ENCODE peak calls at places on chromosomes 6 and 20, in eight cellular contexts. One of them, this sample, is unnamed.

GRCh38 chr6:46419576-46420002 is 71.7 kb downstream of the RCAN2 start:
- DNase-seq in esophagus muscularis mucosa: no peak
- DNase-seq in heart left ventricle: peak; percentile 49
- DNase-seq in H9: peak; percentile 31
- DNase-seq in testis: peak; percentile 81
- DNase-seq in sigmoid colon: peak; percentile 66
- DNase-seq in effector memory CD4-positive, alpha-beta T cell: no peak
- DNase-seq in ovary: peak; percentile 50
- DNase-seq in this sample: peak; percentile 40

GRCh38 chr6:38599966-38600550 is 39.7 kb downstream of the BTBD9 start:
- DNase-seq in esophagus muscularis mucosa: no peak
- DNase-seq in heart left ventricle: peak; percentile 48
- DNase-seq in H9: no peak
- DNase-seq in testis: no peak
- DNase-seq in sigmoid colon: no peak
- DNase-seq in effector memory CD4-positive, alpha-beta T cell: no peak
- DNase-seq in ovary: no peak
- DNase-seq in this sample: no peak

GRCh38 chr6:76351275-76351674 is 278.8 kb upstream of the IMPG1 start:
- DNase-seq in esophagus muscularis mucosa: no peak
- DNase-seq in heart left ventricle: no peak
- DNase-seq in H9: no peak
- DNase-seq in testis: no peak
- DNase-seq in sigmoid colon: no peak
- DNase-seq in effector memory CD4-positive, alpha-beta T cell: no peak
- DNase-seq in ovary: no peak
- DNase-seq in this sample: peak; percentile 50

GRCh38 chr6:5003604-5004372 is at the start of gene RPP40:
- DNase-seq in esophagus muscularis mucosa: peak; percentile 99
- DNase-seq in heart left ventricle: peak; percentile 98
- DNase-seq in H9: peak; percentile 98
- DNase-seq in testis: peak; percentile 98
- DNase-seq in sigmoid colon: peak; percentile 98
- DNase-seq in effector memory CD4-positive, alpha-beta T cell: peak; percentile 92
- DNase-seq in ovary: peak; percentile 97
- DNase-seq in this sample: peak; percentile 96

GRCh38 chr6:91141352-91141751 is 554.5 kb upstream of the MAP3K7 start:
- DNase-seq in esophagus muscularis mucosa: no peak
- DNase-seq in heart left ventricle: no peak
- DNase-seq in H9: no peak
- DNase-seq in testis: no peak
- DNase-seq in sigmoid colon: no peak
- DNase-seq in effector memory CD4-positive, alpha-beta T cell: no peak
- DNase-seq in ovary: no peak
- DNase-seq in this sample: no peak

GRCh38 chr6:46035242-46035641 is 19.6 kb upstream of the CLIC5 start:
- DNase-seq in esophagus muscularis mucosa: peak; percentile 34
- DNase-seq in heart left ventricle: no peak
- DNase-seq in H9: no peak
- DNase-seq in testis: no peak
- DNase-seq in sigmoid colon: no peak
- DNase-seq in effector memory CD4-positive, alpha-beta T cell: no peak
- DNase-seq in ovary: no peak
- DNase-seq in this sample: no peak

GRCh38 chr6:106890447-106890846 is 84.1 kb downstream of the CD24 start:
- DNase-seq in esophagus muscularis mucosa: no peak
- DNase-seq in heart left ventricle: no peak
- DNase-seq in H9: no peak
- DNase-seq in testis: no peak
- DNase-seq in sigmoid colon: no peak
- DNase-seq in effector memory CD4-positive, alpha-beta T cell: no peak
- DNase-seq in ovary: no peak
- DNase-seq in this sample: no peak

GRCh38 chr6:80622641-80623040 is 516.2 kb downstream of the BCKDHB start:
- DNase-seq in esophagus muscularis mucosa: no peak
- DNase-seq in heart left ventricle: peak; percentile 68
- DNase-seq in H9: no peak
- DNase-seq in testis: peak; percentile 67
- DNase-seq in sigmoid colon: no peak
- DNase-seq in effector memory CD4-positive, alpha-beta T cell: no peak
- DNase-seq in ovary: no peak
- DNase-seq in this sample: no peak

GRCh38 chr20:18749528-18749927 is 64.1 kb upstream of the SCP2D1 start:
- DNase-seq in esophagus muscularis mucosa: peak; percentile 78
- DNase-seq in heart left ventricle: no peak
- DNase-seq in H9: no peak
- DNase-seq in testis: no peak
- DNase-seq in sigmoid colon: no peak
- DNase-seq in effector memory CD4-positive, alpha-beta T cell: no peak
- DNase-seq in ovary: no peak
- DNase-seq in this sample: no peak

GRCh38 chr6:106981901-106982300 is 7.4 kb upstream of the CD24 start:
- DNase-seq in esophagus muscularis mucosa: no peak
- DNase-seq in heart left ventricle: no peak
- DNase-seq in H9: no peak
- DNase-seq in testis: no peak
- DNase-seq in sigmoid colon: no peak
- DNase-seq in effector memory CD4-positive, alpha-beta T cell: no peak
- DNase-seq in ovary: no peak
- DNase-seq in this sample: no peak

GRCh38 chr20:2254333-2254732 is 41.5 kb upstream of the TGM3 start:
- DNase-seq in esophagus muscularis mucosa: no peak
- DNase-seq in heart left ventricle: no peak
- DNase-seq in H9: no peak
- DNase-seq in testis: no peak
- DNase-seq in sigmoid colon: no peak
- DNase-seq in effector memory CD4-positive, alpha-beta T cell: no peak
- DNase-seq in ovary: no peak
- DNase-seq in this sample: no peak

GRCh38 chr20:59222239-59222981 is 58.8 kb downstream of the ZNF831 start:
- DNase-seq in esophagus muscularis mucosa: peak; percentile 92
- DNase-seq in heart left ventricle: peak; percentile 72
- DNase-seq in H9: peak; percentile 84
- DNase-seq in testis: peak; percentile 84
- DNase-seq in sigmoid colon: peak; percentile 86
- DNase-seq in effector memory CD4-positive, alpha-beta T cell: peak; percentile 49
- DNase-seq in ovary: peak; percentile 53
- DNase-seq in this sample: peak; percentile 94

GRCh38 chr20:39880890-39881289 is 808.1 kb downstream of the MAFB start:
- DNase-seq in esophagus muscularis mucosa: no peak
- DNase-seq in heart left ventricle: no peak
- DNase-seq in H9: peak; percentile 36
- DNase-seq in testis: no peak
- DNase-seq in sigmoid colon: no peak
- DNase-seq in effector memory CD4-positive, alpha-beta T cell: no peak
- DNase-seq in ovary: no peak
- DNase-seq in this sample: no peak

GRCh38 chr6:106257195-106257594 is 68.4 kb downstream of the ATG5 start:
- DNase-seq in esophagus muscularis mucosa: no peak
- DNase-seq in heart left ventricle: no peak
- DNase-seq in H9: no peak
- DNase-seq in testis: no peak
- DNase-seq in sigmoid colon: no peak
- DNase-seq in effector memory CD4-positive, alpha-beta T cell: no peak
- DNase-seq in ovary: no peak
- DNase-seq in this sample: peak; percentile 32

GRCh38 chr6:3616565-3617176 is 134.8 kb downstream of the PXDC1 start:
- DNase-seq in esophagus muscularis mucosa: peak; percentile 53
- DNase-seq in heart left ventricle: no peak
- DNase-seq in H9: no peak
- DNase-seq in testis: no peak
- DNase-seq in sigmoid colon: no peak
- DNase-seq in effector memory CD4-positive, alpha-beta T cell: no peak
- DNase-seq in ovary: no peak
- DNase-seq in this sample: no peak

GRCh38 chr6:28458577-28458976 is 15.3 kb upstream of the ZSCAN23 start:
- DNase-seq in esophagus muscularis mucosa: no peak
- DNase-seq in heart left ventricle: no peak
- DNase-seq in H9: no peak
- DNase-seq in testis: no peak
- DNase-seq in sigmoid colon: no peak
- DNase-seq in effector memory CD4-positive, alpha-beta T cell: no peak
- DNase-seq in ovary: no peak
- DNase-seq in this sample: no peak

GRCh38 chr6:170081556-170081955 is 209.3 kb downstream of the DLL1 start:
- DNase-seq in esophagus muscularis mucosa: no peak
- DNase-seq in heart left ventricle: no peak
- DNase-seq in H9: no peak
- DNase-seq in testis: peak; percentile 4
- DNase-seq in sigmoid colon: no peak
- DNase-seq in effector memory CD4-positive, alpha-beta T cell: no peak
- DNase-seq in ovary: no peak
- DNase-seq in this sample: no peak

GRCh38 chr20:53069121-53069520 is 97.0 kb downstream of the TSHZ2 start:
- DNase-seq in esophagus muscularis mucosa: no peak
- DNase-seq in heart left ventricle: no peak
- DNase-seq in H9: no peak
- DNase-seq in testis: no peak
- DNase-seq in sigmoid colon: no peak
- DNase-seq in effector memory CD4-positive, alpha-beta T cell: no peak
- DNase-seq in ovary: no peak
- DNase-seq in this sample: no peak

DNA sequence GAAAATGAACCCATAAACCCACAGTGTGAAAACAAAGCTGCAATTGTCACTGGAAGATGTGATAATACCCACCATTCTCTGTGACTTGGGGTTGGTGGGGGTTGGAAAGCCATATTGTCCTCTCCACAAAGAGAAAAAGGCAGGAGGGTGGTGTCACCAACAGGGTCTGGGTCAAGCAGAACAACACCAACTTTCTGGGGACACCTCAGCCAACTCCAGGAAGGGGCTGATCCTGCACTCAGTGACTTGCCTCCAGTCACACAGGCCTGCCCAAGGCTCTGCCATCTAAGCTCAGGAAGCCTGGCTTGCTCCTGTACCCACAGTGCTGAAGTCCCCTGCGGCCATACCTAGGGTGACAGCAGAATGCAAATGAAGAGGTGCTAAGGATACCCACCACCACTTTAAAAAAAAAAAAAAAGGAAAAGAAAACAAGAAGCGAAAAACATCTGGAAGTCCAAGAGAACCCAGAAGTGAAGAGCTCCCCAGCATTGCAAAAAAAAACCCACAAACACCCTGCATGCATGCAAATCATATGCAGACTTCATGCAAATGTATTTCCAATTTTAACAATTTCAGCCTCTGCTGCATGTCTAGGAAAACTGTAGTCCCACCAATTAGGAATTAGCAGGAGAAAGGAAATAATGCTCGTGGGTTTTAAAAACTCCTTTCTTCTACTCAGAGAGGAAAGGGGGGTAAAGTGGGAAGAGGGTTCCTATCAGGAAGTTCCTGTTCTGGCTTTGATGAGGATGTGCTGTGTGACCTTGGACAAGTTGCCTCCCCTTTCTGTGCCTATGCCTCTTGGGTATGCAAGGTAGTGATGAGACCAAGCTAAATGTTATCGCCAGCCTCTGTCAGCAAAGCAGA is 110.5 kb downstream of the PREX1 start:
- DNase-seq in esophagus muscularis mucosa: no peak
- DNase-seq in heart left ventricle: no peak
- DNase-seq in H9: no peak
- DNase-seq in testis: no peak
- DNase-seq in sigmoid colon: no peak
- DNase-seq in effector memory CD4-positive, alpha-beta T cell: no peak
- DNase-seq in ovary: no peak
- DNase-seq in this sample: no peak
- H3K4me1 ChIP-seq in esophagus muscularis mucosa: peaks cover 30% of the 10 kb centered on the region
- H3K4me1 ChIP-seq in heart left ventricle: peaks cover 98% of the 10 kb centered on the region
- H3K4me1 ChIP-seq in H9: no peaks in the 10 kb centered on the region
- H3K4me1 ChIP-seq in testis: no peaks in the 10 kb centered on the region
- H3K4me1 ChIP-seq in sigmoid colon: peaks cover 7% of the 10 kb centered on the region
- H3K4me1 ChIP-seq in effector memory CD4-positive, alpha-beta T cell: peaks cover 49% of the 10 kb centered on the region
- H3K4me1 ChIP-seq in ovary: peaks cover 2% of the 10 kb centered on the region
- H3K4me1 ChIP-seq in this sample: peaks cover 30% of the 10 kb centered on the region

GRCh38 chr6:120966321-120966720 is 368.0 kb downstream of the TBC1D32 start:
- DNase-seq in esophagus muscularis mucosa: no peak
- DNase-seq in heart left ventricle: no peak
- DNase-seq in H9: no peak
- DNase-seq in testis: no peak
- DNase-seq in sigmoid colon: no peak
- DNase-seq in effector memory CD4-positive, alpha-beta T cell: no peak
- DNase-seq in ovary: no peak
- DNase-seq in this sample: no peak

GRCh38 chr6:120965814-120966213 is 368.5 kb downstream of the TBC1D32 start:
- DNase-seq in esophagus muscularis mucosa: no peak
- DNase-seq in heart left ventricle: no peak
- DNase-seq in H9: no peak
- DNase-seq in testis: no peak
- DNase-seq in sigmoid colon: no peak
- DNase-seq in effector memory CD4-positive, alpha-beta T cell: no peak
- DNase-seq in ovary: no peak
- DNase-seq in this sample: no peak

GRCh38 chr6:120960761-120961160 is 373.5 kb downstream of the TBC1D32 start:
- DNase-seq in esophagus muscularis mucosa: no peak
- DNase-seq in heart left ventricle: no peak
- DNase-seq in H9: no peak
- DNase-seq in testis: no peak
- DNase-seq in sigmoid colon: no peak
- DNase-seq in effector memory CD4-positive, alpha-beta T cell: no peak
- DNase-seq in ovary: no peak
- DNase-seq in this sample: no peak
- H3K4me1 ChIP-seq in esophagus muscularis mucosa: peaks cover 14% of the 10 kb centered on the region
- H3K4me1 ChIP-seq in heart left ventricle: no peaks in the 10 kb centered on the region
- H3K4me1 ChIP-seq in H9: no peaks in the 10 kb centered on the region
- H3K4me1 ChIP-seq in testis: no peaks in the 10 kb centered on the region
- H3K4me1 ChIP-seq in sigmoid colon: no peaks in the 10 kb centered on the region
- H3K4me1 ChIP-seq in effector memory CD4-positive, alpha-beta T cell: no peaks in the 10 kb centered on the region
- H3K4me1 ChIP-seq in ovary: no peaks in the 10 kb centered on the region
- H3K4me1 ChIP-seq in this sample: no peaks in the 10 kb centered on the region

GRCh38 chr6:157642736-157643135 is 180.3 kb upstream of the SNX9 start:
- DNase-seq in esophagus muscularis mucosa: no peak
- DNase-seq in heart left ventricle: no peak
- DNase-seq in H9: no peak
- DNase-seq in testis: no peak
- DNase-seq in sigmoid colon: no peak
- DNase-seq in effector memory CD4-positive, alpha-beta T cell: no peak
- DNase-seq in ovary: no peak
- DNase-seq in this sample: no peak
- H3K4me1 ChIP-seq in esophagus muscularis mucosa: no peaks in the 10 kb centered on the region
- H3K4me1 ChIP-seq in heart left ventricle: no peaks in the 10 kb centered on the region
- H3K4me1 ChIP-seq in H9: no peaks in the 10 kb centered on the region
- H3K4me1 ChIP-seq in testis: no peaks in the 10 kb centered on the region
- H3K4me1 ChIP-seq in sigmoid colon: no peaks in the 10 kb centered on the region
- H3K4me1 ChIP-seq in effector memory CD4-positive, alpha-beta T cell: no peaks in the 10 kb centered on the region
- H3K4me1 ChIP-seq in ovary: no peaks in the 10 kb centered on the region
- H3K4me1 ChIP-seq in this sample: no peaks in the 10 kb centered on the region

DNA sequence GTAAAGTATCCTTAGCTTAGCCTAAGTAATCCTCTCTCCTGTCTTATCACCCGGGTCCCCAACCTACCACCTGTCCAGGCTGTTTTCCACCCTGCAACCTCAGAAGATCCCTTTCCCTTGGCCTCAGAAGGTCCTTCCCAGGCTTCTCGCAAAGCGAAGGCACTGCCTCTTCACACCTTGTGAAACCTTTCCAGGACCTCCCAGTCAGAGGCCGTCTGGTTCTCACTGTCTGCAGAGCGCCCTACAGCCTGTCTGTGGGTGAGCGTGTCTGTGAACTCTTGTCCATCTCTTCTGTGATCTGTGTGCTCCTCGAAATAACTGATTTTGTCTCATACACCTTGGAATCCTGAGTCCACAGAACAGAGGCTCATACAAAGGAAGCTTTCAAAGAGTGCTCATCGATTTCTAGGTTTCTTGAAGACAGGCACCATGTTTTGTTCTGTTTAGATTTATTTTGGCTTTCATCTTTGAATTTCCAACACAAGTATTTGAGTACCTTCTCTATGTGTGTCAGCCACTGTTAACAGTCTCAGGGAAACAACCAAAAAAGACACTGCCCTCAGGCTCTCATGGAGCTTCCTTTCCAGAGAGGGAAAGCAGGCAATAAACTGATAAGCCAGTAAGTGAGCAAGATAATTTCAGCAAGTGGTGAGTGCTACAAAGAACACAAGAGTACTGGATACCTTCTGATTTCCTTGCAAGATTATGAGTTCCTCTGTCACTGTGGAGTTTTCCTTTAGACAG is 6.3 kb downstream of the PDE10A start:
- DNase-seq in esophagus muscularis mucosa: peak; percentile 68
- DNase-seq in heart left ventricle: no peak
- DNase-seq in H9: no peak
- DNase-seq in testis: no peak
- DNase-seq in sigmoid colon: no peak
- DNase-seq in effector memory CD4-positive, alpha-beta T cell: no peak
- DNase-seq in ovary: no peak
- DNase-seq in this sample: no peak
- H3K4me1 ChIP-seq in esophagus muscularis mucosa: peaks cover 21% of the 10 kb centered on the region
- H3K4me1 ChIP-seq in heart left ventricle: peaks cover 5% of the 10 kb centered on the region
- H3K4me1 ChIP-seq in H9: no peaks in the 10 kb centered on the region
- H3K4me1 ChIP-seq in testis: peaks cover 13% of the 10 kb centered on the region
- H3K4me1 ChIP-seq in sigmoid colon: peaks cover 19% of the 10 kb centered on the region
- H3K4me1 ChIP-seq in effector memory CD4-positive, alpha-beta T cell: no peaks in the 10 kb centered on the region
- H3K4me1 ChIP-seq in ovary: peaks cover 3% of the 10 kb centered on the region
- H3K4me1 ChIP-seq in this sample: no peaks in the 10 kb centered on the region

This sample was measured in SJCRH30.